ENCODE peak calls at places on chromosomes 12 and 14, in four cellular contexts. G is CD4-positive, alpha-beta T cell; O is left ventricle myocardium inferior; U is tibial artery. A is an unnamed sample.

GRCh38 chr12:132514216-132514820 is 24.4 kb downstream of the FBRSL1 start:
- DNase-seq in G (no peak), O (no peak), U (no peak), A (no peak)

GRCh38 chr12:91381309-91381804 is 198.7 kb upstream of the DCN start:
- DNase-seq in G (no peak), O (peak), U (no peak), A (peak)

GRCh38 chr14:103103461-103104388 is 9.2 kb downstream of the EXOC3L4 start:
- DNase-seq in G (no peak), O (peak), U (no peak), A (no peak)

GRCh38 chr14:92680781-92681650 is 67.4 kb downstream of the LGMN start:
- DNase-seq in G (peak), O (peak), U (peak), A (peak)

GRCh38 chr12:185197-185955 is 28.6 kb downstream of the SLC6A12 start:
- DNase-seq in G (no peak), O (no peak), U (no peak), A (no peak)

GRCh38 chr12:76038176-76038575 is 6.6 kb upstream of the PHLDA1 start:
- DNase-seq in G (no peak), O (no peak), U (no peak), A (no peak)

GRCh38 chr12:15225136-15225535 is 3.9 kb upstream of the RERG start:
- DNase-seq in G (no peak), O (no peak), U (no peak), A (no peak)

GRCh38 chr12:7650091-7650490 is 15.6 kb downstream of the APOBEC1 start:
- DNase-seq in G (no peak), O (no peak), U (no peak), A (no peak)

GRCh38 chr12:121205491-121205890 is 4.4 kb upstream of the P2RX4 start:
- DNase-seq in G (no peak), O (no peak), U (no peak), A (no peak)

GRCh38 chr14:80390911-80391310 is 179.6 kb upstream of the DIO2 start:
- DNase-seq in G (no peak), O (no peak), U (no peak), A (no peak)

GRCh38 chr12:50642755-50643154 is 121.1 kb upstream of the ATF1 start:
- DNase-seq in G (no peak), O (no peak), U (no peak), A (no peak)

GRCh38 chr12:113831016-113831415 is 135.1 kb downstream of the RBM19 start:
- DNase-seq in G (no peak), O (no peak), U (no peak), A (no peak)

GRCh38 chr12:101414533-101415119 is 7.1 kb upstream of the ARL1 start:
- DNase-seq in G (no peak), O (no peak), U (no peak), A (peak)

DNA sequence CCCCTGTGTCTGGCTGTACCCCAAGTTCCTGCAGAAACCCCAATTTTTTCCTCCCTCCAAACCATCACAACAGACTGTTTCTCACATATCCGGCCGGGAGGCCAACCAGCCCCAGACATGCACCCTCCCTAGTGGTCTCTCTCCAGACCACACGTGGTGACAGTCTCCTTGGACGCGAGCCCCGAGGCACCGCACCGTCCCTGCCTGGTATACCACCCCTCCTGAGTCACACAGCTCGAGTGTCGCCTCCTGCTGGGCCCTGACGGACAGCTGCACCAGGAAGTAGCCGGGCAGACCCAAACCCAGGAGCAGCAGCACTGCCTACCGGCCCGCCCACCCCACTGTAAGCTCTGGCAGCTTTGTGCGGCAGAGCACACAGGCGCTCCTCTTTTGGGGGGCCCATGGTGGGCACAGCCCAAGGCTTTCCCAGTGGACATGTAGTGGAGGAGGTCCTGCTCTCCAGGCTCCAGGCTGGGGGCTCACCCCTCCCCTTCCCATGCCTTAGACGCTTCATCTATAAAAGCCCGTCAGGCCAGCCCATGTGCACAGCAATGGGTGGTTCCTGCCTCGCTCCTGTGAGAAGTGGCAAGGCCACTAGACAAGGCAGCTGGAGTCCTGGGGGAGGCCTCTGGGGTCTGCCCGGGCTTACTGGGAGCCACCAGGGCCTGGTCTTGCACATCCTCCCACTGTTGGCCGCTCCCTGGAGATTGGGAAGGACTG is 97.5 kb downstream of the RFLNA start:
- DNase-seq in G (peak), O (no peak), U (peak), A (peak)
- TF ChIP-seq CTCF in G (no peak), O (peak), U (no peak), A (no peak)

GRCh38 chr12:54370218-54370730 is 6.0 kb upstream of the GPR84 start:
- DNase-seq in G (no peak), O (peak), U (peak), A (peak)
- TF ChIP-seq CTCF in G (no peak), O (peak), U (peak), A (peak)

GRCh38 chr12:51814311-51815088 is 34.0 kb downstream of the FIGNL2 start:
- DNase-seq in G (peak), O (peak), U (peak), A (peak)
- TF ChIP-seq CTCF in G (peak), O (peak), U (peak), A (peak)

GRCh38 chr12:43728117-43728516 is 30.5 kb downstream of the PUS7L start:
- DNase-seq in G (no peak), O (no peak), U (no peak), A (no peak)
- TF ChIP-seq CTCF in G (peak), O (peak), U (no peak), A (peak)

A was measured in GM13977.